ENCODE peak calls at places on chromosomes 5 and 9, in seven cellular contexts. J is HepG2, I is K562, E is HCT116, V is SK-N-SH, A is H1, K is GM12878. R is an unnamed sample.

GRCh38 chr9:136267261-136268111 is 21.9 kb upstream of the QSOX2 start:
- DNase-seq in V (peak; percentile 100), I (peak; percentile 99), J (peak; percentile 54), K (no peak), E (peak; percentile 56), A (peak; percentile 58), R (peak; percentile 73)

GRCh38 chr5:112174959-112175594 is 244.0 kb downstream of the EPB41L4A start:
- DNase-seq in I (peak; percentile 66), E (peak; percentile 61), A (no peak), K (no peak), V (peak; percentile 67), J (peak; percentile 18), R (peak; percentile 58)

GRCh38 chr5:17113174-17113941 is 104.1 kb upstream of the BASP1 start:
- DNase-seq in K (no peak), J (no peak), V (no peak), A (no peak), I (no peak), E (no peak), R (no peak)

GRCh38 chr5:140634103-140634502 is 1.1 kb upstream of the CD14 start:
- DNase-seq in J (no peak), K (no peak), E (no peak), A (no peak), V (no peak), I (no peak), R (no peak)

GRCh38 chr5:73540192-73540591 is 25.2 kb downstream of the ANKRA2 start:
- DNase-seq in J (peak; percentile 50), E (no peak), V (no peak), I (no peak), A (no peak), K (no peak), R (peak; percentile 38)

GRCh38 chr5:142697356-142697807 is 11.5 kb upstream of the FGF1 start:
- DNase-seq in I (no peak), V (no peak), K (no peak), A (no peak), J (no peak), E (no peak), R (no peak)

GRCh38 chr5:40052812-40053211 is 626.9 kb upstream of the PTGER4 start:
- DNase-seq in A (no peak), E (no peak), V (no peak), K (no peak), J (no peak), I (peak; percentile 22), R (peak; percentile 90)

GRCh38 chr9:128280084-128280622 is 4.1 kb downstream of the SWI5 start:
- DNase-seq in K (no peak), I (no peak), V (no peak), A (no peak), J (no peak), E (no peak), R (no peak)

GRCh38 chr9:101269596-101270324 is 115.0 kb downstream of the BAAT start:
- DNase-seq in E (no peak), K (no peak), V (no peak), A (no peak), J (no peak), I (no peak), R (no peak)

GRCh38 chr9:882416-882931 is 41.0 kb downstream of the DMRT1 start:
- DNase-seq in J (peak; percentile 35), A (no peak), E (peak; percentile 8), K (no peak), I (no peak), V (no peak), R (no peak)

GRCh38 chr9:6123402-6123801 is 92.2 kb upstream of the IL33 start:
- DNase-seq in J (no peak), A (no peak), V (no peak), K (no peak), E (no peak), I (no peak), R (no peak)

GRCh38 chr9:97651646-97652045 is 18.0 kb downstream of the NCBP1 start:
- DNase-seq in A (no peak), J (no peak), E (no peak), I (no peak), K (no peak), V (no peak), R (peak; percentile 52)

GRCh38 chr5:173197375-173197891 is 37.6 kb downstream of the NKX2-5 start:
- DNase-seq in A (no peak), V (no peak), K (no peak), J (no peak), I (no peak), E (no peak), R (no peak)

GRCh38 chr9:114701971-114702370 is 20.0 kb upstream of the TEX48 start:
- DNase-seq in J (no peak), V (no peak), E (no peak), A (no peak), K (no peak), I (no peak), R (no peak)

GRCh38 chr5:116766470-116766947 is 191.9 kb upstream of the SEMA6A start:
- DNase-seq in A (no peak), I (no peak), K (peak; percentile 70), V (no peak), E (peak; percentile 69), J (peak; percentile 86), R (no peak)

GRCh38 chr9:79763861-79764260 is 192.1 kb downstream of the TLE4 start:
- DNase-seq in A (no peak), V (no peak), J (no peak), I (no peak), K (no peak), E (no peak), R (no peak)

GRCh38 chr9:71249729-71250317 is 128.4 kb upstream of the TRPM3 start:
- DNase-seq in J (peak; percentile 61), V (peak; percentile 33), K (no peak), A (no peak), I (peak; percentile 25), E (peak; percentile 43), R (peak; percentile 78)

GRCh38 chr5:159511570-159511969 is 181.3 kb upstream of the IL12B start:
- DNase-seq in A (no peak), V (no peak), K (no peak), E (no peak), J (peak; percentile 3), I (no peak), R (no peak)

GRCh38 chr9:259405-260404 is 45.0 kb downstream of the DOCK8 start:
- DNase-seq in A (no peak), E (no peak), J (no peak), K (no peak), V (no peak), I (no peak), R (no peak)

GRCh38 chr9:35258665-35259474 is 97.1 kb downstream of the UNC13B start:
- DNase-seq in V (peak; percentile 42), E (peak; percentile 31), K (no peak), A (no peak), I (no peak), J (peak; percentile 71), R (peak; percentile 82)

GRCh38 chr9:84419203-84419602 is 78.6 kb upstream of the SLC28A3 start:
- DNase-seq in I (no peak), J (no peak), V (no peak), K (no peak), E (no peak), A (no peak), R (peak; percentile 9)

GRCh38 chr5:123120197-123120596 is 31.2 kb downstream of the PRDM6 start:
- DNase-seq in V (peak; percentile 41), E (peak; percentile 33), K (no peak), I (no peak), J (no peak), A (no peak), R (no peak)
- TF ChIP-seq CTCF in V (peak; percentile 46), E (peak; percentile 53), K (peak; percentile 5), I (peak; percentile 35), J (peak; percentile 15), A (peak; percentile 62), R (peak; percentile 1)

GRCh38 chr9:113622600-113623400 is 159.3 kb downstream of the RGS3 start:
- DNase-seq in E (peak; percentile 81), V (no peak), K (peak; percentile 44), A (peak; percentile 77), I (no peak), J (peak; percentile 74), R (peak; percentile 82)

GRCh38 chr9:113625456-113625855 is 161.9 kb downstream of the RGS3 start:
- DNase-seq in E (no peak), K (no peak), A (no peak), I (no peak), J (no peak), V (no peak), R (no peak)

GRCh38 chr9:113626735-113627495 is 163.4 kb downstream of the RGS3 start:
- DNase-seq in E (no peak), K (no peak), J (no peak), A (no peak), I (no peak), V (no peak), R (no peak)

GRCh38 chr9:113623851-113624485 is 160.4 kb downstream of the RGS3 start:
- DNase-seq in A (no peak), V (no peak), K (no peak), I (no peak), E (no peak), J (no peak), R (no peak)

DNA sequence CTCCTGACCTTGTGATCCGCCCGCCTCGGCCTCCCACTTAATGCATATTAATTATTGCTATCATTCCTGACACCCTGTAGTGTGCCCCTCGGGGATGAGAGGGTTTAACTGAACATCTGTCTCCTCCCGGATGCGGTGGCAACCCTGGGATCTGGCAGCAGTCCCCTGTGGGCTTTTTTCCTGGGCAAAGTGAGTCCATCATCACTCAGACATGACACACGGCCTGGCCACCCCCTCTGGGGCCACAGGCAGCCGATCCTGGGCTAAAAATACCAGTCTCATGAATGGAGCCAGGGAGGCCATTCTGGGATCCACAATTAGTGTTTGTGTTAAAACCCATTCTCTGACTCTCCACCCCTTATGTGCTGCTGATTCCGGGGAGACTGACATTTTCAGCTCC is 161.2 kb downstream of the RGS3 start:
- DNase-seq in A (no peak), E (no peak), K (no peak), V (peak; percentile 60), I (no peak), J (no peak), R (no peak)
- H3K9ac ChIP-seq in A (no peak overlapping the region), E (no peak overlapping the region), K (no peak overlapping the region), V (peak overlapping the region; percentile 8), I (no peak overlapping the region), J (no peak overlapping the region), R (no peak overlapping the region)

DNA sequence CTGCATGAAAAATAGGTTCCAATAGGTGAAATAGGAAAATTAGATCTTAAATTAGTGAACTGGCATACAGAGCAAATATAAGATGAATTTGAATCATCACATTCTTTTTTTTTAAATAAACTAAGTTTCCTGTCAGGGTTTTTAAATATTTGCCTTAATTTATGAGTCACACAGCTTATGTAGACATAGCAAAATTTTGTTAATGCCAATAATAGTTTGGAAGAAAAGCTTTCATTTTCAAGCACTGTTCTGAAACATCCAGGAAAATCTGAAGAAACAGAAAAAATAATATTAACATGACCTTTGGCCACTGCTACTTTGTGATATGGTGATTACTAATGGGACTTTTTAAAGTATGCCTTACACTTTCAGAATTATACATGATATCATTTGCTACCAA is 311.7 kb upstream of the HAPLN1 start:
- DNase-seq in A (no peak), V (no peak), E (no peak), J (no peak), K (no peak), I (no peak), R (peak; percentile 50)
- TF ChIP-seq MAX in A (no peak), V (no peak), E (no peak), J (no peak), K (no peak), I (no peak), R (no peak)

DNA sequence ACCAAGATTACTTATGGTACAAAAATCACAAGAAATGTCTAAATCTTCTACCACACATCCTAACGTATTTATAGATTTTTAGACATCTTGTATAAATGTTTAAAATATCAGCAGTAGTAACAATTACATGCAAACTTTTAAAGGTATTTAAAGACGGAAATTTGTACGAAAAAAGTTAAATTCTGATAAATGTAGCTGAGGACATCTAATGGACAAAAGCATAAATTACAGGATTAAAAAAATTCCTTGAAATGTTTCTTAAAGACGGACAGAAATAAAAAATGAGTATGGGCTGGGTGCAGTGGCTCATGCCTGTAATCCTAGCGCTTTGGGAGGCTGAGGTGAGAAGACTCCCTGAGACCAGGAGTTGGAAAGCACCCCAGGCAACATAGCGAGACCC is 15.8 kb downstream of the ERCC8 start:
- DNase-seq in J (no peak), E (no peak), A (no peak), K (no peak), I (no peak), V (no peak), R (peak; percentile 13)
- TF ChIP-seq CTCF in J (no peak), E (peak; percentile 49), A (no peak), K (no peak), I (peak; percentile 53), V (peak; percentile 51), R (no peak)

R was measured in endothelial cell of umbilical vein.